ENCODE peak calls at places on chromosomes 12 and 14, in ten cellular contexts. V, I, H, P, N, G, Q, F, B and R are unnamed samples.

GRCh38 chr12:53287741-53288216 is 7.6 kb upstream of the PFDN5 start:
- DNase-seq in V (peak; percentile 48), B (peak; percentile 45), P (peak; percentile 62), H (peak; percentile 54), N (no peak), I (peak; percentile 63), G (no peak), Q (peak; percentile 57), F (peak; percentile 89), R (peak; percentile 72)

GRCh38 chr12:113863455-113863845 is 102.7 kb downstream of the RBM19 start:
- DNase-seq in H (no peak), Q (no peak), N (no peak), V (no peak), G (no peak), B (no peak), P (no peak), F (no peak), I (no peak), R (no peak)

GRCh38 chr12:31362115-31362758 is 36.3 kb upstream of the SINHCAF start:
- DNase-seq in P (no peak), F (peak; percentile 60), N (no peak), V (no peak), B (no peak), Q (no peak), G (peak; percentile 70), H (no peak), I (no peak), R (no peak)

GRCh38 chr12:77947326-77947725 is 116.6 kb downstream of the NAV3 start:
- DNase-seq in H (no peak), N (no peak), B (peak; percentile 72), V (peak; percentile 33), Q (no peak), F (no peak), I (no peak), P (no peak), G (no peak), R (no peak)

GRCh38 chr12:56230449-56231183 is 765 bp downstream of the SLC39A5 start:
- DNase-seq in F (peak; percentile 74), B (no peak), P (no peak), N (no peak), G (no peak), V (no peak), I (no peak), Q (no peak), H (no peak), R (no peak)

GRCh38 chr12:88243886-88244491 is 101.9 kb downstream of the TMTC3 start:
- DNase-seq in Q (no peak), P (no peak), G (no peak), B (no peak), V (no peak), F (peak; percentile 1), H (no peak), N (no peak), I (no peak), R (no peak)

GRCh38 chr14:102883028-102883953 is 39.2 kb upstream of the AMN start:
- DNase-seq in G (no peak), P (no peak), N (no peak), F (no peak), V (no peak), H (no peak), B (no peak), I (no peak), Q (no peak), R (no peak)

GRCh38 chr14:99430491-99430890 is 50.2 kb downstream of the SETD3 start:
- DNase-seq in Q (peak; percentile 10), G (no peak), B (no peak), N (no peak), F (peak; percentile 68), H (no peak), P (no peak), V (no peak), I (no peak), R (no peak)

GRCh38 chr14:103512701-103513611 is 9.7 kb downstream of the CKB start:
- DNase-seq in B (peak; percentile 50), N (no peak), F (peak; percentile 65), H (no peak), P (no peak), V (no peak), I (no peak), G (no peak), Q (no peak), R (no peak)

GRCh38 chr12:126428769-126429168 is 1363.5 kb downstream of the AACS start:
- DNase-seq in I (no peak), Q (no peak), B (no peak), N (no peak), V (no peak), P (no peak), G (no peak), H (no peak), F (no peak), R (no peak)

GRCh38 chr14:106228541-106229158 is 702.3 kb downstream of the TMEM121 start:
- DNase-seq in F (no peak), N (no peak), P (no peak), H (no peak), Q (no peak), V (no peak), I (no peak), B (no peak), G (no peak), R (no peak)

GRCh38 chr14:71078481-71078880 is 171.2 kb downstream of the PCNX1 start:
- DNase-seq in Q (no peak), N (no peak), H (no peak), P (no peak), V (no peak), B (no peak), G (no peak), F (no peak), I (no peak), R (no peak)

GRCh38 chr14:41419709-41420108 is 187.0 kb upstream of the LRFN5 start:
- DNase-seq in P (no peak), N (no peak), B (no peak), H (no peak), Q (no peak), G (no peak), I (no peak), V (no peak), F (no peak), R (no peak)